ENCODE peak calls at places on chromosome 20, in five cellular contexts. G is right cardiac atrium; C is naive thymus-derived CD4-positive, alpha-beta T cell; O is RWPE2; V is aorta. H is an unnamed sample. For H3K4me1, the result is how much of the 10 kb centered on the place peaks cover.

GRCh38 chr20:33733654-33734576 is 2.1 kb downstream of the ZNF341 start:
- ATAC-seq in G (peak), C (no peak), O (peak), V (no peak), H (peak)

GRCh38 chr20:45946149-45946970 is 11.9 kb downstream of the PCIF1 start:
- ATAC-seq in G (peak), C (peak), O (peak), V (peak), H (peak)

GRCh38 chr20:35317416-35317815 is 25.2 kb upstream of the FAM83C start:
- ATAC-seq in G (no peak), C (no peak), O (no peak), V (no peak), H (no peak)

GRCh38 chr20:40680560-40680959 is 8.5 kb downstream of the MAFB start:
- ATAC-seq in G (no peak), C (peak), O (no peak), V (no peak), H (no peak)

GRCh38 chr20:46688151-46689081 is 828 bp downstream of the TP53RK start:
- ATAC-seq in G (no peak), C (no peak), O (no peak), V (no peak), H (peak)

GRCh38 chr20:53866787-53867740 is 203.3 kb downstream of the BCAS1 start:
- ATAC-seq in G (no peak), C (no peak), O (peak), V (peak), H (peak)

GRCh38 chr20:62587757-62588402 is 54.4 kb upstream of the SLCO4A1 start:
- ATAC-seq in G (no peak), C (peak), O (no peak), V (no peak), H (no peak)

GRCh38 chr20:40750541-40750940 is 61.5 kb upstream of the MAFB start:
- ATAC-seq in G (no peak), C (no peak), O (no peak), V (peak), H (no peak)

DNA sequence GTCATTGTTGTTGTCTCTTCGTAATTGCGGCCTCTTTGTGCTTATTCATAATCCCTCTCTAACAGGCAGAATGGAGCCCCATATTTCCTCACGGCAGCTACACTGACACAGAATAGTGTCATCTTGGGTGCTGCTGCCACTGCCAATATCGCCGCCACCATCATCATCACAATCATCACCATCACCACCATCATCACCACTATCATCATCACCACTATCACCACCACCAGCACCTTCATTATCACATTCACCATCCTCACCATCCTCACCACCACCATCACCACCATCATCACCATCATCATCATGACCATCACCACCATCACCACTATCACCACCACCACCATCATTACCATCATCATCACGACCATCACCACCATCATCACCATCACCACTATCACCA is 10.8 kb downstream of the NPBWR2 start:
- ATAC-seq in G (no peak), C (no peak), O (no peak), V (no peak), H (no peak)
- H3K4me1 ChIP-seq in G (under half), C (under half), O (under half), V (under half), H (under half)

DNA sequence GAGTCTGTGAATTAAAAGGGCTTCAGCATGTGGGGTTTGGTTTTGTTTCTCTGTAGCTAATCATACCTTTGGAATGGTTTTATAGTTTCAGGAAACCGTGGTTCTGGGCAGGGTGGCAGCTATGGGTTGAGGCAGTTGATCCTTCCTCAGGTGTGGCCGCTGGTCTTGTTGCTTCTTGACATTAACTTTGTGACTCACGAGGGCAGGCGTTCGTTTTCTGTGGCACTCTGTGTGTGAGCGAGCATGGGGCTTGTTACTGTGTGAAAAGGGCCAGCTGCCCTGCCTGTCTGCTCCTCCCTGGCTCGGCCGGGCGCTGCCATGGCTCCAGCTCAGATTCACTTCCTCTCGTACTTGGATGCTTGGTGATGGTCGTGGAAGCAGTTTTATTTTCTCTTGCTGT is 16.2 kb downstream of the DNAJC5 start:
- ATAC-seq in G (peak), C (peak), O (peak), V (peak), H (no peak)
- H3K27ac ChIP-seq in G (no peak), C (no peak), O (peak), V (no peak), H (no peak)

GRCh38 chr20:31675828-31676533 is 38.3 kb downstream of the COX4I2 start:
- ATAC-seq in G (peak), C (peak), O (peak), V (peak), H (no peak)
- H3K4me3 ChIP-seq in G (no peak), C (peak), O (no peak), V (no peak), H (no peak)

DNA sequence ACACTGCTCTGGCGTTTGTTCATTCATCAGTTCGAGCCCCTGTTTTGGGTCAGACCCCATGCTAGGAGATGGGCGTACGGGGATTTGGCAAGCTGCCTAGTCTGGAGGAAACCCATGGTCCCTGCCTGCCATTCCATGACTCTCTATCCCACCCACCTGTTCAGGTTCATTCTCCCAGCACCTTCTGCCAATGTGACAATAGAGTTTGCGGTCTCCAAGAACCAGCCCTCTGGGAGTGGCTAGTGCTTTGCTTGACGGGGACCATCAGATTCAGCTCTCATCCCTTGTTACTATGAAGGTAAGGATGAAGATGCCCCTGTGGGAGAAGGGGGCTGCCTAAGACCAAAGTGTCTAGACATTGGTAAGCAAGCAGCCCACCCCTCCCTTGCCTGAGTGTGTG is 345.0 kb downstream of the PTPRT start:
- ATAC-seq in G (no peak), C (no peak), O (no peak), V (no peak), H (no peak)
- H3K4me1 ChIP-seq in G (under half), C (under half), O (under half), V (under half), H (under half)

GRCh38 chr20:49344975-49345374 is 67.1 kb upstream of the ZNFX1 start:
- ATAC-seq in G (peak), C (no peak), O (peak), V (peak), H (peak)
- H3K27ac ChIP-seq in G (no peak), C (no peak), O (peak), V (peak), H (peak)

DNA sequence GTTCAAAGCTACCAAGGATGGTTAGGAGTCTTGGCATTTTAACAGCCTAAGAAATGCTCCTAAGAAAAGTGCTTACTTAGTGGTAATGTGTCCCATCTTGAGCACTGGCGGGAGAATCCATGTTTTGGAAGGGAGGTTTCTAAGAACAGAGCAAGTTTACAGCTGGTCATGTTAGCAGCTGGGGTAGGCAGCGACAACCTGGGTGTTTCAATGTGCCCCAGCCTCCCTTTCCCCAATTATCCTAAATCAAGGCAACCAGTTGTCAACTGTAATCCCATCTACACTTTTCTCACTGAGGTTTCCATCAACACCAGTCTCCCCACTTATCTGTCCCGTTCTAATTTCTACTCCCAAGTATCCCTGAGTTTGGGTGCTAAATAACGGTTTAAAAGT is 1.7 kb upstream of the JAG1 start:
- ATAC-seq in G (no peak), C (no peak), O (no peak), V (no peak), H (no peak)
- H3K4me3 ChIP-seq in G (no peak), C (no peak), O (peak), V (no peak), H (no peak)

GRCh38 chr20:37348643-37349516 is 2.9 kb downstream of the SRC start:
- ATAC-seq in G (no peak), C (no peak), O (no peak), V (no peak), H (no peak)
- H3K4me1 ChIP-seq in G (under half), C (under half), O (under half), V (under half), H (half or more)

GRCh38 chr20:50346372-50347347 is 156.0 kb downstream of the CEBPB start:
- ATAC-seq in G (peak), C (no peak), O (peak), V (peak), H (peak)
- H3K27ac ChIP-seq in G (peak), C (no peak), O (peak), V (peak), H (no peak)